ENCODE peak calls at places on chromosome 3, in four cellular contexts. J is C1 segment of cervical spinal cord, A is tibial artery, F is HCT116. V is an unnamed sample.

GRCh38 chr3:148948913-148949657 is 42.3 kb upstream of the GYG1 start:
- DNase-seq in J (no peak), A (no peak), F (no peak), V (no peak)

GRCh38 chr3:39189648-39190269 is 2.6 kb downstream of the XIRP1 start:
- DNase-seq in J (no peak), A (peak), F (peak), V (peak)

GRCh38 chr3:141486416-141486734 is 452 bp upstream of the RASA2 start:
- DNase-seq in J (no peak), A (peak), F (no peak), V (no peak)

GRCh38 chr3:123169492-123169929 is 32.2 kb upstream of the SEC22A start:
- DNase-seq in J (no peak), A (no peak), F (no peak), V (no peak)

GRCh38 chr3:39639344-39640236 is 169.8 kb upstream of the MYRIP start:
- DNase-seq in J (no peak), A (peak), F (peak), V (no peak)

GRCh38 chr3:23479026-23479425 is 275.9 kb downstream of the UBE2E2 start:
- DNase-seq in J (no peak), A (no peak), F (no peak), V (no peak)

GRCh38 chr3:126414406-126414805 is 19.7 kb downstream of the CFAP100 start:
- DNase-seq in J (no peak), A (no peak), F (no peak), V (no peak)

GRCh38 chr3:30082652-30083051 is 523.7 kb upstream of the TGFBR2 start:
- DNase-seq in J (no peak), A (no peak), F (no peak), V (no peak)

GRCh38 chr3:184234224-184234623 is 4.8 kb downstream of the VWA5B2 start:
- DNase-seq in J (no peak), A (no peak), F (peak), V (no peak)

GRCh38 chr3:177306252-177306651 is 109.0 kb upstream of the TBL1XR1 start:
- DNase-seq in J (no peak), A (no peak), F (no peak), V (no peak)